ENCODE peak calls at places on chromosome 7, in six cellular contexts. N is A549, C is HepG2, U is GM12878, R is K562, O is upper lobe of left lung. F is an unnamed sample.

GRCh38 chr7:150897502-150898474 is 45.5 kb downstream of the AOC1 start:
- ATAC-seq in C (no peak), N (no peak), O (no peak), U (peak), R (no peak), F (no peak)

GRCh38 chr7:140214075-140214684 is 37.4 kb upstream of the KDM7A start:
- ATAC-seq in O (peak), U (no peak), C (peak), R (no peak), N (no peak), F (peak)

GRCh38 chr7:23514755-23515154 is 17.0 kb downstream of the TRA2A start:
- ATAC-seq in R (no peak), O (no peak), N (no peak), U (peak), C (no peak), F (no peak)

GRCh38 chr7:86950360-86950759 is 109.1 kb downstream of the ELAPOR2 start:
- ATAC-seq in C (no peak), R (peak), O (no peak), U (no peak), N (no peak), F (no peak)

GRCh38 chr7:142873281-142873784 is 12.2 kb downstream of the TRPV6 start:
- ATAC-seq in O (peak), R (peak), C (peak), U (peak), N (no peak), F (no peak)

GRCh38 chr7:70694909-70695803 is 436.8 kb upstream of the GALNT17 start:
- ATAC-seq in N (no peak), C (peak), O (peak), R (no peak), U (peak), F (no peak)

GRCh38 chr7:121913947-121914346 is 41.0 kb downstream of the PTPRZ1 start:
- ATAC-seq in O (no peak), C (no peak), R (no peak), U (peak), N (no peak), F (no peak)

GRCh38 chr7:2610466-2610865 is 21.3 kb upstream of the TTYH3 start:
- ATAC-seq in R (no peak), U (no peak), N (no peak), O (no peak), C (no peak), F (no peak)

GRCh38 chr7:54330216-54330800 is 211.9 kb upstream of the VSTM2A start:
- ATAC-seq in C (no peak), R (no peak), U (no peak), N (no peak), O (no peak), F (no peak)

GRCh38 chr7:25029075-25029474 is 49.1 kb upstream of the OSBPL3 start:
- ATAC-seq in C (no peak), U (peak), O (no peak), N (no peak), R (peak), F (no peak)

GRCh38 chr7:92823042-92823441 is 13.3 kb downstream of the CDK6 start:
- ATAC-seq in U (peak), N (no peak), C (no peak), O (no peak), R (no peak), F (no peak)

GRCh38 chr7:4724648-4725013 is 42.5 kb downstream of the FOXK1 start:
- ATAC-seq in C (peak), O (no peak), N (peak), R (no peak), U (peak), F (no peak)

GRCh38 chr7:128124786-128125185 is 93.5 kb upstream of the LRRC4 start:
- ATAC-seq in O (no peak), R (no peak), N (no peak), C (no peak), U (no peak), F (no peak)

GRCh38 chr7:47435889-47436312 is 146.0 kb downstream of the TNS3 start:
- ATAC-seq in N (peak), O (peak), U (peak), R (peak), C (peak), F (peak)

GRCh38 chr7:39592586-39592985 is 26.4 kb downstream of the YAE1 start:
- ATAC-seq in R (no peak), U (peak), O (no peak), C (no peak), N (no peak), F (no peak)

GRCh38 chr7:100894860-100895700 is 608 bp downstream of the ACHE start:
- ATAC-seq in U (peak), C (peak), O (peak), N (no peak), R (peak), F (no peak)

GRCh38 chr7:17406756-17407155 is 108.3 kb downstream of the AHR start:
- ATAC-seq in R (no peak), U (no peak), O (no peak), C (no peak), N (no peak), F (no peak)

GRCh38 chr7:136139392-136139791 is 162.2 kb upstream of the MTPN start:
- ATAC-seq in R (no peak), C (no peak), N (no peak), U (peak), O (no peak), F (no peak)

GRCh38 chr7:1042161-1042833 is 2.0 kb upstream of the GPR146 start:
- ATAC-seq in O (no peak), U (no peak), C (no peak), R (no peak), N (no peak), F (no peak)

GRCh38 chr7:57328457-57328856 is 121.5 kb upstream of the ZNF716 start:
- ATAC-seq in O (no peak), C (no peak), R (no peak), N (no peak), U (no peak), F (no peak)

GRCh38 chr7:121924273-121925184 is 51.6 kb downstream of the PTPRZ1 start:
- ATAC-seq in C (no peak), O (no peak), N (no peak), U (no peak), R (no peak), F (no peak)

GRCh38 chr7:147858421-147858820 is 732.1 kb upstream of the C7orf33 start:
- ATAC-seq in U (no peak), O (no peak), N (no peak), R (no peak), C (no peak), F (no peak)

DNA sequence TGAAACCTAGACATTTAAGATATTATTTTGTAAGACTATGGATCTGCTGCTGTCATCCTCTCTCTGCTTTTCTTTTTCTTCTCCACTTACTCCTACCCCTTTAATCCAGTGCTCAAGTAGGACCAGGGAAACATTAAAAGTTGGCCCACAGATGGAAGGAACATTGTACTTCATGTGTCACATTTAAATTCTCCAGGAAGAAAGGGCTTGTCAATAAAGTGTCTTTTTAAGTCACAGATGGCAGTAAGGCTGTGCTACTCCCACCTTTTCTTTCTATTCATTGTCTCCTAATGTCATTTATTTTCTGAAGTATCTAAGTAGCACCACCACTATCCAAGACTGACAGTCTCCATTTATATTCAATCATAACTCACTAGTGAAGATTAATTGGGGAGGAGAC is 737.7 kb upstream of the C7orf33 start:
- ATAC-seq in N (no peak), R (no peak), C (no peak), U (no peak), O (no peak), F (no peak)
- TF ChIP-seq EP300 in N (no peak), R (no peak), C (no peak), U (no peak), O (no peak), F (no peak)

GRCh38 chr7:99375070-99375807 is 709 bp downstream of the ARPC1B start:
- ATAC-seq in U (peak), O (peak), C (peak), R (peak), N (peak), F (peak)

GRCh38 chr7:99373086-99374066 is 1.2 kb upstream of the ARPC1B start:
- ATAC-seq in C (no peak), N (no peak), R (no peak), O (no peak), U (no peak), F (no peak)

GRCh38 chr7:99372275-99373085 is 2.0 kb upstream of the ARPC1B start:
- ATAC-seq in C (peak), N (no peak), R (no peak), O (no peak), U (no peak), F (no peak)

GRCh38 chr7:99371376-99371920 is 3.1 kb upstream of the ARPC1B start:
- ATAC-seq in U (no peak), N (no peak), R (no peak), C (no peak), O (no peak), F (no peak)

GRCh38 chr7:99374121-99375064 is at the start of gene ARPC1B:
- ATAC-seq in R (peak), U (peak), C (peak), N (peak), O (peak), F (peak)
- TF ChIP-seq POLR2A in R (peak), U (peak), C (peak), N (peak), O (no peak), F (peak)

GRCh38 chr7:117992635-117993034 is 119.4 kb upstream of the CTTNBP2 start:
- ATAC-seq in U (no peak), N (no peak), R (no peak), C (no peak), O (no peak), F (no peak)
- TF ChIP-seq EP300 in U (no peak), N (no peak), R (no peak), C (no peak), O (no peak), F (no peak)

GRCh38 chr7:107115114-107115513 is 53.7 kb upstream of the HBP1 start:
- ATAC-seq in U (no peak), O (no peak), C (no peak), R (no peak), N (no peak), F (no peak)
- TF ChIP-seq POLR2A in U (no peak), O (no peak), C (no peak), R (no peak), N (no peak), F (no peak)

DNA sequence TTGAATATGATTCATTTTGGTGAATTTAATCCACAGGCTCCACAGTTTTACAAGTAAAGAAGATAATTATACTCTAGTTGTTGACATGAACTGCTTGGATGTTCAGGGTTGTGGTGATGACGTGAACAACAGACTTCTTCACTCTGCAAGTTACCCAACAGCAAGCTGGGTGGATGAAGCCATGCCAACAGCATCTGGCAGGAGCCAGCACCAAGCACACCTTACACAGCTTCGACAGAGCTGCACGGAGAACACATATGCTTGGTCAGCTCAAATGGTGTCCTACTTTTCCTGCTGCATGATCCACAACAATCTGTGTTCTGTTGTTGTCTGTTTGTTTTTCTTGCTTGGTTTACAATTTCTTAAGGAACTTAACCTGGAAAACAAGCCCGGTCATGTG is 9.8 kb downstream of the NOD1 start:
- ATAC-seq in R (no peak), C (no peak), O (no peak), U (no peak), N (no peak), F (peak)
- TF ChIP-seq EP300 in R (no peak), C (no peak), O (no peak), U (no peak), N (no peak), F (no peak)

GRCh38 chr7:107319724-107320228 is 150.1 kb upstream of the GPR22 start:
- ATAC-seq in U (no peak), R (peak), O (no peak), N (no peak), C (no peak), F (no peak)

GRCh38 chr7:107315821-107316220 is 147.0 kb downstream of the HBP1 start:
- ATAC-seq in N (no peak), O (no peak), C (no peak), R (no peak), U (no peak), F (no peak)

GRCh38 chr7:107322015-107322414 is 147.8 kb upstream of the GPR22 start:
- ATAC-seq in C (no peak), O (no peak), U (no peak), R (peak), N (no peak), F (no peak)

GRCh38 chr7:107321611-107322010 is 148.2 kb upstream of the GPR22 start:
- ATAC-seq in N (no peak), C (no peak), R (no peak), U (no peak), O (no peak), F (no peak)

GRCh38 chr7:107318523-107319160 is 149.8 kb downstream of the HBP1 start:
- ATAC-seq in C (no peak), N (no peak), O (no peak), U (no peak), R (peak), F (no peak)
- TF ChIP-seq POLR2A in C (no peak), N (no peak), O (no peak), U (no peak), R (peak), F (no peak)